ENCODE peak calls at places on chromosomes 5 and 9, in seven cellular contexts. G is MM.1S, T is neural progenitor cell, O is GM23248, E is HCT116, X is GM23338, H is PC-3. B is an unnamed sample.

GRCh38 chr9:111730937-111731567 is 63.7 kb downstream of the SHOC1 start:
- DNase-seq in H (peak; percentile 54), E (no peak), O (no peak), G (no peak), X (no peak), T (no peak), B (peak; percentile 17)

GRCh38 chr5:26582350-26583040 is 455.9 kb downstream of the CDH9 start:
- DNase-seq in O (peak; percentile 7), X (no peak), E (no peak), G (no peak), T (no peak), H (peak; percentile 56), B (no peak)

GRCh38 chr5:163889369-163889768 is 383.9 kb downstream of the MAT2B start:
- DNase-seq in T (no peak), X (no peak), E (no peak), O (peak; percentile 72), G (no peak), H (no peak), B (no peak)

GRCh38 chr9:133733074-133733408 is 5.1 kb downstream of the SARDH start:
- DNase-seq in X (no peak), O (peak; percentile 21), T (no peak), E (no peak), G (no peak), H (no peak), B (no peak)

GRCh38 chr9:113616116-113616515 is 152.6 kb downstream of the RGS3 start:
- DNase-seq in T (no peak), H (no peak), X (no peak), O (no peak), E (no peak), G (no peak), B (no peak)

GRCh38 chr5:141508808-141509611 is 20.1 kb downstream of the PCDHGC5 start:
- DNase-seq in G (no peak), H (peak; percentile 79), T (peak; percentile 93), E (no peak), O (peak; percentile 99), X (peak; percentile 80), B (peak; percentile 78)

GRCh38 chr5:90644132-90644531 is 85.5 kb downstream of the ADGRV1 start:
- DNase-seq in O (no peak), T (no peak), H (no peak), E (no peak), G (no peak), X (no peak), B (no peak)

GRCh38 chr5:54103871-54104270 is 206.5 kb downstream of the ARL15 start:
- DNase-seq in T (peak; percentile 3), O (no peak), H (no peak), E (no peak), X (no peak), G (no peak), B (no peak)

GRCh38 chr5:59656351-59657254 is 236.9 kb downstream of the PDE4D start:
- DNase-seq in X (no peak), T (no peak), E (no peak), G (no peak), O (no peak), H (peak; percentile 15), B (no peak)

GRCh38 chr9:16794871-16795639 is 75.4 kb downstream of the BNC2 start:
- DNase-seq in T (no peak), E (no peak), G (no peak), X (no peak), O (peak; percentile 93), H (no peak), B (peak; percentile 11)

GRCh38 chr5:43068037-43068436 is 27.9 kb upstream of the ANXA2R start:
- DNase-seq in X (no peak), H (no peak), G (no peak), T (no peak), E (no peak), O (peak; percentile 19), B (no peak)

GRCh38 chr5:180043381-180043780 is 28.2 kb downstream of the RNF130 start:
- DNase-seq in H (no peak), O (no peak), G (no peak), T (no peak), X (no peak), E (no peak), B (no peak)

GRCh38 chr5:100890514-100891008 is 12.5 kb downstream of the ST8SIA4 start:
- DNase-seq in O (peak; percentile 0), H (peak; percentile 61), G (peak; percentile 33), X (no peak), T (no peak), E (no peak), B (no peak)

GRCh38 chr9:92206490-92206889 is 87.0 kb downstream of the IARS1 start:
- DNase-seq in O (peak; percentile 56), G (no peak), X (no peak), E (no peak), H (peak; percentile 4), T (no peak), B (no peak)

GRCh38 chr9:131402738-131403492 is 9.0 kb downstream of the PRRC2B start:
- DNase-seq in T (peak; percentile 82), G (no peak), E (no peak), X (no peak), O (peak; percentile 96), H (peak; percentile 72), B (peak; percentile 83)

GRCh38 chr5:160353379-160353778 is 17.0 kb downstream of the C1QTNF2 start:
- DNase-seq in T (no peak), E (no peak), O (no peak), H (no peak), G (no peak), X (peak; percentile 57), B (no peak)

GRCh38 chr9:27340876-27341540 is 44.1 kb upstream of the EQTN start:
- DNase-seq in T (peak; percentile 87), O (no peak), H (no peak), E (no peak), G (no peak), X (peak; percentile 55), B (no peak)

GRCh38 chr5:132270706-132271105 is 13.2 kb downstream of the PDLIM4 start:
- DNase-seq in G (no peak), E (no peak), T (no peak), O (no peak), X (no peak), H (no peak), B (no peak)

GRCh38 chr5:37496902-37497445 is 117.9 kb downstream of the WDR70 start:
- DNase-seq in O (no peak), E (no peak), G (no peak), H (no peak), T (no peak), X (no peak), B (no peak)

GRCh38 chr9:134329576-134329855 is 3.3 kb downstream of the RXRA start:
- DNase-seq in G (no peak), H (no peak), T (no peak), X (no peak), E (no peak), O (peak; percentile 37), B (no peak)

GRCh38 chr9:71740199-71740598 is 28.1 kb downstream of the CEMIP2 start:
- DNase-seq in H (peak; percentile 30), E (no peak), O (no peak), X (no peak), G (no peak), T (no peak), B (no peak)

GRCh38 chr5:56479701-56480304 is 246.7 kb upstream of the ANKRD55 start:
- DNase-seq in H (no peak), G (peak; percentile 26), E (no peak), T (no peak), X (no peak), O (no peak), B (no peak)

GRCh38 chr5:16593013-16593412 is 23.8 kb downstream of the RETREG1 start:
- DNase-seq in H (peak; percentile 30), X (no peak), O (peak; percentile 94), E (no peak), T (no peak), G (no peak), B (no peak)
- TF ChIP-seq EZH2phosphoT487 in H (no peak), X (no peak), O (no peak), E (no peak), T (no peak), G (no peak), B (no peak)

GRCh38 chr5:44252545-44252944 is 136.7 kb downstream of the FGF10 start:
- DNase-seq in O (no peak), X (no peak), H (no peak), E (no peak), T (no peak), G (no peak), B (no peak)

GRCh38 chr5:44245936-44246335 is 143.3 kb downstream of the FGF10 start:
- DNase-seq in X (no peak), E (no peak), T (no peak), O (peak; percentile 8), H (no peak), G (no peak), B (no peak)

GRCh38 chr5:44242791-44243190 is 146.4 kb downstream of the FGF10 start:
- DNase-seq in E (no peak), G (no peak), H (no peak), T (no peak), X (no peak), O (no peak), B (no peak)

GRCh38 chr5:44246986-44247385 is 142.2 kb downstream of the FGF10 start:
- DNase-seq in E (no peak), T (no peak), H (no peak), O (peak; percentile 37), G (no peak), X (no peak), B (no peak)
- TF ChIP-seq EZH2 in E (no peak), T (no peak), H (no peak), O (no peak), G (no peak), X (no peak), B (no peak)

DNA sequence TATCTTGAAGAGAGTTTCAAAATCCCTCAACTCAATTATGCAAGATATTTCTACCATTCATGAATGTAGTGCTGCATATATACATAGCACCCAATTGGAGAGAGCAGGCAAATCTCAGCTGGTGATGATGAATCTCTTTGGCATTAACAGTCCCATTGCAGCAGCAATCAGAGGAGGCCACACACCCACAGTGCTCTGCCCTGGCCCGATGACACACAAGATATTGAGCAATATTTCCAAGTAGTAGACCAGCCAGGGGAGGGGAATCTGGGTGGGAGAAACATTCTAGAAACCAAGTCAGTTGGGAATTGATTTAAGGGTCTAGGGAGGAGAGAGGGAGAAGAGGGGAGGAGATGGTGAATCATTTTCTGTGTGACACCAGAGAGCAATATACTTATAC is 14.9 kb upstream of the C5orf63 start:
- DNase-seq in H (peak; percentile 71), T (no peak), G (no peak), E (no peak), X (no peak), O (peak; percentile 97), B (peak; percentile 80)
- TF ChIP-seq EZH2phosphoT487 in H (no peak), T (no peak), G (no peak), E (no peak), X (no peak), O (no peak), B (no peak)

DNA sequence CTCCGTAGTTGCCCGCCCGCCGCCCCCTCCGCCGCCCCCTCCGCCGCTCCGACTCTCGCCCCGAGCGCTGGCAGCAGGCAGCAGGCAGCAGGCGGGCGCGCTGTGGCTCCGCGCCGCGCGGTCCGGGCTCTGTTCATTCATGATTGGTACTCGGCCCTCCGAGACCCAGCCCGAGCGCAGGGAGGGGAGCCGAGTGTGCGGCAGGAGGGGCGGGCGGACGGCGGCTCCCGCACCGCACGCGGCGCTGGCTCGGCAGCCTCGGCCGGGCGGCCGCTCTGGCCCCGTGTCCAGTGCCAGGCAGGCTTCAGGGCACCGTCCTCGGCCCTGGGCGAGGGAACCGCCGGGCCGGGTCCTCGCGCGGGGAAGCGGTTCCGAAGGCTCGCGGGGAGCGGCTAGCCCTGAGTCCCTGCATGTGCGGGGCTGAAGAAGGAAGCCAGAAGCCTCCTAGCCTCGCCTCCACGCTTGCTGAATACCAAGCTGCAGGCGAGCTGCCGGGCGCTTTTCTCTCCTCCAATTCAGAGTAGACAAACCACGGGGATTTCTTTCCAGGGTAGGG is at the start of gene KCNIP1:
- DNase-seq in O (peak; percentile 42), T (peak; percentile 87), X (peak; percentile 79), G (no peak), E (no peak), H (no peak), B (peak; percentile 65)
- TF ChIP-seq EZH2 in O (peak; percentile 79), T (peak; percentile 60), X (no peak), G (no peak), E (no peak), H (peak; percentile 23), B (no peak)